ENCODE peak calls at places on chromosomes 7 and 10, in five cellular contexts. E, U, P, K and Z are unnamed samples.
A peak's percentile ranks its signal among the peaks of the same experiment; 100 is the strongest.

GRCh38 chr7:27346531-27347260 is 104.1 kb downstream of the EVX1 start:
- DNase-seq in E (peak; percentile 35), U (peak; percentile 92), P (peak; percentile 81), K (peak; percentile 33), Z (peak; percentile 74)

GRCh38 chr7:147804032-147804431 is 786.5 kb upstream of the C7orf33 start:
- DNase-seq in K (no peak), P (no peak), U (no peak), E (no peak), Z (no peak)

GRCh38 chr10:54124209-54124890 is 676.7 kb downstream of the PCDH15 start:
- DNase-seq in E (no peak), P (no peak), K (no peak), U (no peak), Z (no peak)

GRCh38 chr7:45001138-45001694 is 1.2 kb downstream of the CCM2 start:
- DNase-seq in P (no peak), K (peak; percentile 71), U (peak; percentile 74), E (no peak), Z (no peak)

GRCh38 chr7:155425011-155425340 is 33.0 kb upstream of the EN2 start:
- DNase-seq in K (no peak), P (no peak), E (no peak), U (no peak), Z (no peak)

GRCh38 chr10:32207544-32207943 is 139.4 kb downstream of the EPC1 start:
- DNase-seq in E (no peak), U (peak; percentile 72), K (peak; percentile 69), P (no peak), Z (no peak)

GRCh38 chr7:100799037-100799896 is 28.1 kb downstream of the EPHB4 start:
- DNase-seq in E (peak; percentile 74), U (peak; percentile 73), P (peak; percentile 44), K (peak; percentile 89), Z (peak; percentile 10)

GRCh38 chr7:140650367-140650766 is 9.8 kb upstream of the DENND2A start:
- DNase-seq in E (peak; percentile 6), K (no peak), P (no peak), U (no peak), Z (no peak)

GRCh38 chr10:788796-789748 is 99.6 kb upstream of the DIP2C start:
- DNase-seq in K (peak; percentile 85), E (no peak), U (peak; percentile 80), P (peak; percentile 74), Z (no peak)

GRCh38 chr7:138004936-138005335 is 3.0 kb upstream of the CREB3L2 start:
- DNase-seq in U (no peak), K (no peak), E (no peak), P (no peak), Z (no peak)

GRCh38 chr7:13109201-13109600 is 421.8 kb downstream of the ARL4A start:
- DNase-seq in P (no peak), U (no peak), E (no peak), K (no peak), Z (no peak)

GRCh38 chr7:2670720-2671391 is 17.1 kb upstream of the AMZ1 start:
- DNase-seq in P (peak; percentile 29), U (peak; percentile 87), E (peak; percentile 78), K (peak; percentile 94), Z (no peak)

GRCh38 chr7:16688249-16688648 is 42.3 kb downstream of the BZW2 start:
- DNase-seq in U (no peak), E (no peak), K (peak; percentile 4), P (no peak), Z (no peak)

GRCh38 chr7:155230169-155230593 is 67.5 kb upstream of the INSIG1 start:
- DNase-seq in U (peak; percentile 51), E (no peak), P (peak; percentile 97), K (peak; percentile 29), Z (peak; percentile 97)

GRCh38 chr10:36766921-36767320 is 358.5 kb upstream of the ANKRD30A start:
- DNase-seq in P (no peak), E (no peak), U (no peak), K (no peak), Z (no peak)

GRCh38 chr7:96144260-96144526 is 177.7 kb downstream of the SLC25A13 start:
- DNase-seq in U (no peak), E (no peak), P (no peak), K (no peak), Z (no peak)

GRCh38 chr7:44735403-44736165 is 13.1 kb upstream of the ZMIZ2 start:
- DNase-seq in K (no peak), E (no peak), P (peak; percentile 94), U (no peak), Z (peak; percentile 95)

GRCh38 chr7:1849351-1849951 is 179.4 kb downstream of the ELFN1 start:
- DNase-seq in E (no peak), U (no peak), K (no peak), P (no peak), Z (no peak)

GRCh38 chr7:119123326-119123725 is 898.8 kb downstream of the ANKRD7 start:
- DNase-seq in K (no peak), U (no peak), P (no peak), E (no peak), Z (no peak)

GRCh38 chr7:146654048-146654447 is 537.4 kb downstream of the CNTNAP2 start:
- DNase-seq in K (no peak), U (no peak), E (no peak), P (no peak), Z (no peak)

GRCh38 chr10:80133221-80133620 is 691 bp downstream of the PLAC9 start:
- DNase-seq in U (no peak), E (no peak), K (peak; percentile 24), P (peak; percentile 43), Z (no peak)

GRCh38 chr10:4635394-4635793 is 190.6 kb upstream of the AKR1E2 start:
- DNase-seq in U (no peak), E (no peak), K (no peak), P (no peak), Z (no peak)

GRCh38 chr10:119207713-119208552 is 562 bp downstream of the GRK5 start:
- DNase-seq in U (peak; percentile 73), P (no peak), E (peak; percentile 66), K (peak; percentile 54), Z (no peak)

GRCh38 chr7:155913311-155913710 is 101.0 kb upstream of the SHH start:
- DNase-seq in E (no peak), K (no peak), P (no peak), U (no peak), Z (no peak)

DNA sequence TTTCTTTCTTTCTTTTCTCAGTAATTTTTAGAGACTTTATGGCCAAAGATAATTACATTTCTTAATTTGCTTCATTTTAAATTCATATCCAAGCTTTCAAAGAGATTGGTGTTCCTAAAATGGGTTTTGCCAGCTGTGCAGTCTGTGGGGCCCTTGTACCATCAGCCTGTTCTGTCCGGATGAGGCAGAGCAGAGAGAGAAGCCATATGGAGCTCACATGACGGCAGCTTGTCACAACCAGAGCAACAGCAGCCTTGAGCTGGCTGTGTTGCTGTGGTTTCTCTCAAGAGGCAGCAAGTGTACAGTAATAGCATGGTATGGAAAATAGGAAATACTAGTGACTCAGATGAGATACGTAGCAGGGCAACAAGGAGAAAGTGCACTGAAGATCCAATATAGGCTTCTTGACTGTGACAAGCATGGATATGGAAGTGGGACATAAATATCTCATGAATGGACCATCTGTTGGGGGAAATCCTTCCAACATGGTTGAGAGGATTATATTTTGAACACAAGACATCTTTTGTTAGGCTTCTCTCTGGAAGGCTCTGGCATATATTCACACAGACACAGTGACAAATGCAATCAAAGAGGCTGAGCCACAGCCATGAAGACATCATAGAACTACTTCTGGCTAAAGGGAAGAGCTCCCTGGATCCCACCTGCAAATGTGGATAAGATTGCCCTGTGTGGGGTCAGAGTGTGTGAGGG is 251.0 kb upstream of the TAC1 start:
- DNase-seq in K (no peak), U (peak; percentile 19), E (no peak), P (no peak), Z (no peak)
- H3K4me3 ChIP-seq in K (no peak overlapping the region), U (no peak overlapping the region), E (no peak overlapping the region), P (no peak overlapping the region), Z (no peak overlapping the region)

DNA sequence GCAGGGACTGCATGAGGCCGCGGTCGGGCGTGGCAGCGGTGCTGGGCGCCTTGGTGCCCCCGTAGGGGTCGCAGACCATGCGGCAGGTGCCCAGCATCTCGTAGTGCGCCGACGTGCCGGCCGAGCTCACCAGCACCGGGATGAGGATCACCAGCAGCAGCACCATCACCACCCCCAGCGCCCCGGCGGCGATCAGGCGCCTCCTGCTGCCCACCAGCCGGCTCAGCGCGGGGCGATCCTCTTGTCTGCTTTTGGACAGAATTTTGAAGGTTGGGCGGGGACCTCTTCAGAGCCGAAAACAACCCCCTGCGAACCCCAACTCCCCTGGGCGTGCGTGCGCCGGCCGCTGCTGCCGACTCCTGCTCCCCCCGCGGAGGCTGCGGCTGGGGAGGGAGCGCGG is 779 bp downstream of the C1QL3 start:
- DNase-seq in E (no peak), P (no peak), U (peak; percentile 51), K (peak; percentile 65), Z (no peak)
- TF ChIP-seq CTCF in E (no peak), P (peak; percentile 42), U (peak; percentile 45), K (peak; percentile 16), Z (peak; percentile 41)

GRCh38 chr10:62709200-62709599 is 95.3 kb upstream of the ADO start:
- DNase-seq in P (no peak), U (no peak), K (no peak), E (no peak), Z (no peak)
- H3K4me3 ChIP-seq in P (no peak overlapping the region), U (no peak overlapping the region), K (no peak overlapping the region), E (no peak overlapping the region), Z (no peak overlapping the region)

GRCh38 chr10:89224697-89225443 is 17.8 kb upstream of the CH25H start:
- DNase-seq in P (no peak), K (no peak), E (no peak), U (peak; percentile 30), Z (no peak)
- TF ChIP-seq CTCF in P (peak; percentile 27), K (peak; percentile 27), E (no peak), U (peak; percentile 40), Z (no peak)